ENCODE peak calls at places on chromosomes 5 and 9, in six cellular contexts. One of them, this sample, is unnamed.
A peak's percentile ranks its signal among the peaks of the same experiment; 100 is the strongest.

GRCh38 chr5:96229173-96229572 is 203.9 kb downstream of the PCSK1 start:
- DNase-seq in aorta: no peak
- DNase-seq in Peyer's patch: no peak
- DNase-seq in activated CD8-positive, alpha-beta memory T cell treated with anti-CD3 and anti-CD28 coated beads for 1 hour: no peak
- DNase-seq in activated T-cell treated with anti-CD3 and anti-CD28 coated beads, Interleukin-2, amount 50 U/mL, for 1 hour: no peak
- DNase-seq in coronary artery: no peak
- DNase-seq in this sample: peak; percentile 57

GRCh38 chr9:35605336-35606137 is 475 bp downstream of the TESK1 start:
- DNase-seq in activated T-cell treated with anti-CD3 and anti-CD28 coated beads, Interleukin-2, amount 50 U/mL, for 1 hour: peak; percentile 52
- DNase-seq in Peyer's patch: peak; percentile 59
- DNase-seq in aorta: peak; percentile 79
- DNase-seq in activated CD8-positive, alpha-beta memory T cell treated with anti-CD3 and anti-CD28 coated beads for 1 hour: no peak
- DNase-seq in coronary artery: peak; percentile 84
- DNase-seq in this sample: no peak

GRCh38 chr9:4936823-4937222 is 48.2 kb upstream of the JAK2 start:
- DNase-seq in activated T-cell treated with anti-CD3 and anti-CD28 coated beads, Interleukin-2, amount 50 U/mL, for 1 hour: no peak
- DNase-seq in activated CD8-positive, alpha-beta memory T cell treated with anti-CD3 and anti-CD28 coated beads for 1 hour: no peak
- DNase-seq in coronary artery: no peak
- DNase-seq in Peyer's patch: no peak
- DNase-seq in aorta: no peak
- DNase-seq in this sample: no peak

GRCh38 chr5:53917095-53917494 is 356.7 kb downstream of the NDUFS4 start:
- DNase-seq in aorta: no peak
- DNase-seq in coronary artery: no peak
- DNase-seq in activated T-cell treated with anti-CD3 and anti-CD28 coated beads, Interleukin-2, amount 50 U/mL, for 1 hour: no peak
- DNase-seq in activated CD8-positive, alpha-beta memory T cell treated with anti-CD3 and anti-CD28 coated beads for 1 hour: no peak
- DNase-seq in Peyer's patch: no peak
- DNase-seq in this sample: peak; percentile 16

GRCh38 chr9:69931340-69931739 is 110.7 kb downstream of the CFAP95 start:
- DNase-seq in Peyer's patch: no peak
- DNase-seq in coronary artery: no peak
- DNase-seq in activated CD8-positive, alpha-beta memory T cell treated with anti-CD3 and anti-CD28 coated beads for 1 hour: no peak
- DNase-seq in aorta: no peak
- DNase-seq in activated T-cell treated with anti-CD3 and anti-CD28 coated beads, Interleukin-2, amount 50 U/mL, for 1 hour: no peak
- DNase-seq in this sample: no peak

GRCh38 chr5:168612123-168612522 is 33.0 kb upstream of the PANK3 start:
- DNase-seq in Peyer's patch: no peak
- DNase-seq in activated T-cell treated with anti-CD3 and anti-CD28 coated beads, Interleukin-2, amount 50 U/mL, for 1 hour: no peak
- DNase-seq in aorta: no peak
- DNase-seq in coronary artery: no peak
- DNase-seq in activated CD8-positive, alpha-beta memory T cell treated with anti-CD3 and anti-CD28 coated beads for 1 hour: no peak
- DNase-seq in this sample: no peak

GRCh38 chr5:66503203-66503789 is 92.9 kb upstream of the MAST4 start:
- DNase-seq in activated CD8-positive, alpha-beta memory T cell treated with anti-CD3 and anti-CD28 coated beads for 1 hour: no peak
- DNase-seq in coronary artery: no peak
- DNase-seq in activated T-cell treated with anti-CD3 and anti-CD28 coated beads, Interleukin-2, amount 50 U/mL, for 1 hour: no peak
- DNase-seq in Peyer's patch: no peak
- DNase-seq in aorta: peak; percentile 65
- DNase-seq in this sample: no peak

GRCh38 chr5:55062039-55062779 is 38.2 kb downstream of the GZMK start:
- DNase-seq in activated CD8-positive, alpha-beta memory T cell treated with anti-CD3 and anti-CD28 coated beads for 1 hour: no peak
- DNase-seq in aorta: no peak
- DNase-seq in activated T-cell treated with anti-CD3 and anti-CD28 coated beads, Interleukin-2, amount 50 U/mL, for 1 hour: no peak
- DNase-seq in coronary artery: no peak
- DNase-seq in Peyer's patch: peak; percentile 17
- DNase-seq in this sample: no peak

GRCh38 chr9:125600194-125600593 is 106.8 kb downstream of the MAPKAP1 start:
- DNase-seq in coronary artery: no peak
- DNase-seq in Peyer's patch: no peak
- DNase-seq in aorta: no peak
- DNase-seq in activated CD8-positive, alpha-beta memory T cell treated with anti-CD3 and anti-CD28 coated beads for 1 hour: no peak
- DNase-seq in activated T-cell treated with anti-CD3 and anti-CD28 coated beads, Interleukin-2, amount 50 U/mL, for 1 hour: no peak
- DNase-seq in this sample: no peak

GRCh38 chr5:132498686-132499271 is 8.2 kb upstream of the IRF1 start:
- DNase-seq in activated T-cell treated with anti-CD3 and anti-CD28 coated beads, Interleukin-2, amount 50 U/mL, for 1 hour: no peak
- DNase-seq in coronary artery: no peak
- DNase-seq in aorta: no peak
- DNase-seq in Peyer's patch: no peak
- DNase-seq in activated CD8-positive, alpha-beta memory T cell treated with anti-CD3 and anti-CD28 coated beads for 1 hour: no peak
- DNase-seq in this sample: no peak

GRCh38 chr9:130237071-130237470 is 28.5 kb upstream of the HMCN2 start:
- DNase-seq in aorta: peak; percentile 55
- DNase-seq in activated CD8-positive, alpha-beta memory T cell treated with anti-CD3 and anti-CD28 coated beads for 1 hour: no peak
- DNase-seq in coronary artery: no peak
- DNase-seq in Peyer's patch: no peak
- DNase-seq in activated T-cell treated with anti-CD3 and anti-CD28 coated beads, Interleukin-2, amount 50 U/mL, for 1 hour: no peak
- DNase-seq in this sample: no peak

GRCh38 chr5:149546974-149547373 is 4.3 kb downstream of the CSNK1A1 start:
- DNase-seq in aorta: no peak
- DNase-seq in Peyer's patch: no peak
- DNase-seq in coronary artery: no peak
- DNase-seq in activated T-cell treated with anti-CD3 and anti-CD28 coated beads, Interleukin-2, amount 50 U/mL, for 1 hour: no peak
- DNase-seq in activated CD8-positive, alpha-beta memory T cell treated with anti-CD3 and anti-CD28 coated beads for 1 hour: no peak
- DNase-seq in this sample: no peak

GRCh38 chr9:93525476-93525875 is 50.9 kb upstream of the PHF2 start:
- DNase-seq in coronary artery: no peak
- DNase-seq in activated T-cell treated with anti-CD3 and anti-CD28 coated beads, Interleukin-2, amount 50 U/mL, for 1 hour: no peak
- DNase-seq in Peyer's patch: no peak
- DNase-seq in activated CD8-positive, alpha-beta memory T cell treated with anti-CD3 and anti-CD28 coated beads for 1 hour: no peak
- DNase-seq in aorta: no peak
- DNase-seq in this sample: no peak

GRCh38 chr9:69818946-69819345 is 1.7 kb upstream of the CFAP95 start:
- DNase-seq in activated T-cell treated with anti-CD3 and anti-CD28 coated beads, Interleukin-2, amount 50 U/mL, for 1 hour: no peak
- DNase-seq in coronary artery: no peak
- DNase-seq in Peyer's patch: no peak
- DNase-seq in activated CD8-positive, alpha-beta memory T cell treated with anti-CD3 and anti-CD28 coated beads for 1 hour: no peak
- DNase-seq in aorta: no peak
- DNase-seq in this sample: no peak

GRCh38 chr9:4061717-4062116 is 238.2 kb downstream of the GLIS3 start:
- DNase-seq in activated CD8-positive, alpha-beta memory T cell treated with anti-CD3 and anti-CD28 coated beads for 1 hour: no peak
- DNase-seq in activated T-cell treated with anti-CD3 and anti-CD28 coated beads, Interleukin-2, amount 50 U/mL, for 1 hour: no peak
- DNase-seq in aorta: no peak
- DNase-seq in Peyer's patch: no peak
- DNase-seq in coronary artery: no peak
- DNase-seq in this sample: no peak

GRCh38 chr9:23672121-23672520 is 153.9 kb downstream of the ELAVL2 start:
- DNase-seq in aorta: no peak
- DNase-seq in Peyer's patch: no peak
- DNase-seq in coronary artery: no peak
- DNase-seq in activated T-cell treated with anti-CD3 and anti-CD28 coated beads, Interleukin-2, amount 50 U/mL, for 1 hour: no peak
- DNase-seq in activated CD8-positive, alpha-beta memory T cell treated with anti-CD3 and anti-CD28 coated beads for 1 hour: no peak
- DNase-seq in this sample: no peak

GRCh38 chr5:77637170-77638074 is 1.1 kb downstream of the OTP start:
- DNase-seq in activated CD8-positive, alpha-beta memory T cell treated with anti-CD3 and anti-CD28 coated beads for 1 hour: no peak
- DNase-seq in coronary artery: no peak
- DNase-seq in aorta: no peak
- DNase-seq in Peyer's patch: no peak
- DNase-seq in activated T-cell treated with anti-CD3 and anti-CD28 coated beads, Interleukin-2, amount 50 U/mL, for 1 hour: no peak
- DNase-seq in this sample: no peak

GRCh38 chr9:137683307-137683864 is 64.6 kb downstream of the EHMT1 start:
- DNase-seq in activated T-cell treated with anti-CD3 and anti-CD28 coated beads, Interleukin-2, amount 50 U/mL, for 1 hour: no peak
- DNase-seq in aorta: no peak
- DNase-seq in Peyer's patch: no peak
- DNase-seq in activated CD8-positive, alpha-beta memory T cell treated with anti-CD3 and anti-CD28 coated beads for 1 hour: no peak
- DNase-seq in coronary artery: no peak
- DNase-seq in this sample: no peak